ENCODE peak calls at places on chromosomes 13 and 19, in four cellular contexts. One of them, this sample, is unnamed.

GRCh38 chr19:37817180-37817911 is 38.0 kb upstream of the ZNF573 start:
- DNase-seq in NCI-H1105: peak
- DNase-seq in HCEC 1CT: no peak
- DNase-seq in ACHN: no peak
- DNase-seq in this sample: no peak

GRCh38 chr19:2166741-2167738 is 3.3 kb downstream of the DOT1L start:
- DNase-seq in NCI-H1105: no peak
- DNase-seq in ACHN: peak
- DNase-seq in HCEC 1CT: peak
- DNase-seq in this sample: no peak

GRCh38 chr19:6720369-6721112 is at the start of gene C3:
- DNase-seq in ACHN: peak
- DNase-seq in NCI-H1105: no peak
- DNase-seq in HCEC 1CT: peak
- DNase-seq in this sample: no peak

GRCh38 chr19:4979211-4979807 is 10.4 kb downstream of the KDM4B start:
- DNase-seq in HCEC 1CT: no peak
- DNase-seq in NCI-H1105: no peak
- DNase-seq in ACHN: no peak
- DNase-seq in this sample: no peak

GRCh38 chr19:6424190-6424938 is at the start of gene KHSRP:
- DNase-seq in ACHN: no peak
- DNase-seq in HCEC 1CT: no peak
- DNase-seq in NCI-H1105: peak
- DNase-seq in this sample: no peak

GRCh38 chr19:17089238-17089637 is 13.7 kb downstream of the MYO9B start:
- DNase-seq in ACHN: no peak
- DNase-seq in HCEC 1CT: peak
- DNase-seq in NCI-H1105: no peak
- DNase-seq in this sample: no peak

GRCh38 chr13:67117010-67117550 is 113.1 kb downstream of the PCDH9 start:
- DNase-seq in NCI-H1105: no peak
- DNase-seq in ACHN: no peak
- DNase-seq in HCEC 1CT: no peak
- DNase-seq in this sample: no peak

GRCh38 chr19:41545547-41545946 is 30.4 kb upstream of the CEACAM21 start:
- DNase-seq in HCEC 1CT: no peak
- DNase-seq in ACHN: no peak
- DNase-seq in NCI-H1105: no peak
- DNase-seq in this sample: no peak

GRCh38 chr13:95749545-95749944 is 72.6 kb downstream of the DNAJC3 start:
- DNase-seq in ACHN: no peak
- DNase-seq in HCEC 1CT: no peak
- DNase-seq in NCI-H1105: no peak
- DNase-seq in this sample: no peak

GRCh38 chr13:85366759-85367417 is 432.3 kb downstream of the SLITRK6 start:
- DNase-seq in HCEC 1CT: peak
- DNase-seq in ACHN: no peak
- DNase-seq in NCI-H1105: no peak
- DNase-seq in this sample: no peak

GRCh38 chr19:18478545-18479311 is 40.8 kb upstream of the ISYNA1 start:
- DNase-seq in HCEC 1CT: peak
- DNase-seq in NCI-H1105: no peak
- DNase-seq in ACHN: peak
- DNase-seq in this sample: peak

GRCh38 chr19:1408300-1409203 is 1.2 kb downstream of the DAZAP1 start:
- DNase-seq in ACHN: peak
- DNase-seq in HCEC 1CT: peak
- DNase-seq in NCI-H1105: no peak
- DNase-seq in this sample: peak

GRCh38 chr19:1259873-1260748 is 9.0 kb upstream of the CIRBP start:
- DNase-seq in HCEC 1CT: no peak
- DNase-seq in ACHN: no peak
- DNase-seq in NCI-H1105: no peak
- DNase-seq in this sample: no peak

GRCh38 chr19:4449826-4450075 is 7.8 kb downstream of the UBXN6 start:
- DNase-seq in ACHN: no peak
- DNase-seq in HCEC 1CT: no peak
- DNase-seq in NCI-H1105: no peak
- DNase-seq in this sample: no peak

GRCh38 chr19:51654783-51655182 is 8.2 kb upstream of the SIGLEC14 start:
- DNase-seq in NCI-H1105: no peak
- DNase-seq in HCEC 1CT: no peak
- DNase-seq in ACHN: no peak
- DNase-seq in this sample: no peak

This sample was measured in kidney glomerular epithelial cell.